ENCODE peak calls at places on chromosomes 1 and 21, in eight cellular contexts. N, I, W, X, J, R, Z and C are unnamed samples.

GRCh38 chr1:175094626-175095025 is 27.0 kb downstream of the TNN start:
- DNase-seq in N (no peak), Z (no peak), I (no peak), W (no peak), J (no peak), R (no peak), X (no peak), C (no peak)

GRCh38 chr1:86520789-86521521 is 25.9 kb upstream of the CLCA4 start:
- DNase-seq in X (no peak), I (no peak), R (no peak), N (no peak), Z (no peak), J (no peak), W (no peak), C (no peak)

GRCh38 chr1:205907794-205908193 is 35.5 kb downstream of the SLC26A9 start:
- DNase-seq in N (no peak), R (peak), X (no peak), W (peak), J (no peak), Z (peak), I (peak), C (peak)

GRCh38 chr1:234972411-234973191 is 156.0 kb downstream of the TOMM20 start:
- DNase-seq in J (no peak), R (no peak), Z (no peak), X (no peak), I (no peak), N (no peak), W (no peak), C (no peak)

GRCh38 chr21:45334591-45335081 is 46.9 kb upstream of the POFUT2 start:
- DNase-seq in N (no peak), I (no peak), X (no peak), W (no peak), R (no peak), J (no peak), Z (no peak), C (no peak)

GRCh38 chr1:56758135-56758534 is 61.1 kb downstream of the FYB2 start:
- DNase-seq in Z (no peak), X (peak), N (peak), R (peak), W (peak), J (no peak), I (peak), C (peak)

GRCh38 chr1:235270625-235271024 is 57.4 kb downstream of the ARID4B start:
- DNase-seq in J (no peak), N (no peak), X (no peak), R (no peak), W (no peak), Z (peak), I (no peak), C (peak)

GRCh38 chr1:224524679-224525078 is 90.1 kb upstream of the WDR26 start:
- DNase-seq in W (no peak), J (peak), X (no peak), R (no peak), N (no peak), I (peak), Z (peak), C (no peak)

GRCh38 chr1:59767119-59767518 is 47.6 kb upstream of the HOOK1 start:
- DNase-seq in W (no peak), Z (peak), X (no peak), J (no peak), I (no peak), R (no peak), N (no peak), C (no peak)

GRCh38 chr1:237562247-237562823 is 328.4 kb downstream of the ZP4 start:
- DNase-seq in X (peak), I (peak), W (peak), Z (peak), R (peak), J (peak), N (peak), C (peak)

GRCh38 chr1:28248273-28249012 is 10.9 kb upstream of the SESN2 start:
- DNase-seq in J (peak), I (peak), Z (peak), N (peak), W (peak), X (peak), R (peak), C (peak)

GRCh38 chr1:184986250-184986649 is 11.9 kb upstream of the NIBAN1 start:
- DNase-seq in R (no peak), J (peak), Z (peak), X (no peak), I (peak), N (peak), W (peak), C (peak)